ENCODE peak calls at places on chromosomes 6 and 20, in eight cellular contexts. One of them, this sample, is unnamed.
A peak's percentile ranks its signal among the peaks of the same experiment; 100 is the strongest.

GRCh38 chr6:72861935-72862432 is 240.1 kb downstream of the KCNQ5 start:
- DNase-seq in prostate gland: peak; percentile 11
- DNase-seq in CD8-positive, alpha-beta memory T cell: no peak
- DNase-seq in brain microvascular endothelial cell: peak; percentile 6
- DNase-seq in caudate nucleus: no peak
- DNase-seq in hepatocyte: no peak
- DNase-seq in PC-9: no peak
- DNase-seq in right cardiac atrium: peak; percentile 56
- DNase-seq in this sample: no peak

GRCh38 chr6:110541701-110542309 is 65.4 kb upstream of the SLC22A16 start:
- DNase-seq in hepatocyte: no peak
- DNase-seq in right cardiac atrium: no peak
- DNase-seq in PC-9: no peak
- DNase-seq in brain microvascular endothelial cell: no peak
- DNase-seq in prostate gland: no peak
- DNase-seq in caudate nucleus: peak; percentile 80
- DNase-seq in CD8-positive, alpha-beta memory T cell: no peak
- DNase-seq in this sample: no peak

GRCh38 chr6:88921734-88922133 is 41.7 kb downstream of the RNGTT start:
- DNase-seq in PC-9: no peak
- DNase-seq in hepatocyte: no peak
- DNase-seq in caudate nucleus: no peak
- DNase-seq in brain microvascular endothelial cell: no peak
- DNase-seq in right cardiac atrium: no peak
- DNase-seq in CD8-positive, alpha-beta memory T cell: no peak
- DNase-seq in prostate gland: no peak
- DNase-seq in this sample: no peak

GRCh38 chr6:170175644-170176620 is 114.9 kb downstream of the DLL1 start:
- DNase-seq in right cardiac atrium: peak; percentile 58
- DNase-seq in brain microvascular endothelial cell: no peak
- DNase-seq in hepatocyte: no peak
- DNase-seq in caudate nucleus: no peak
- DNase-seq in PC-9: no peak
- DNase-seq in prostate gland: peak; percentile 4
- DNase-seq in CD8-positive, alpha-beta memory T cell: no peak
- DNase-seq in this sample: no peak

GRCh38 chr6:32116674-32117073 is 7.5 kb upstream of the TNXB start:
- DNase-seq in CD8-positive, alpha-beta memory T cell: no peak
- DNase-seq in caudate nucleus: no peak
- DNase-seq in hepatocyte: no peak
- DNase-seq in PC-9: no peak
- DNase-seq in right cardiac atrium: no peak
- DNase-seq in brain microvascular endothelial cell: peak; percentile 21
- DNase-seq in prostate gland: no peak
- DNase-seq in this sample: no peak

GRCh38 chr6:22590423-22590822 is 21.1 kb downstream of the HDGFL1 start:
- DNase-seq in right cardiac atrium: no peak
- DNase-seq in brain microvascular endothelial cell: no peak
- DNase-seq in caudate nucleus: no peak
- DNase-seq in hepatocyte: no peak
- DNase-seq in prostate gland: no peak
- DNase-seq in PC-9: no peak
- DNase-seq in CD8-positive, alpha-beta memory T cell: no peak
- DNase-seq in this sample: no peak

GRCh38 chr20:5181955-5182354 is 55.1 kb downstream of the CDS2 start:
- DNase-seq in right cardiac atrium: no peak
- DNase-seq in PC-9: no peak
- DNase-seq in brain microvascular endothelial cell: peak; percentile 59
- DNase-seq in hepatocyte: no peak
- DNase-seq in CD8-positive, alpha-beta memory T cell: no peak
- DNase-seq in prostate gland: no peak
- DNase-seq in caudate nucleus: no peak
- DNase-seq in this sample: no peak

GRCh38 chr20:24503352-24503931 is 34.0 kb downstream of the SYNDIG1 start:
- DNase-seq in prostate gland: no peak
- DNase-seq in hepatocyte: peak; percentile 72
- DNase-seq in right cardiac atrium: peak; percentile 71
- DNase-seq in brain microvascular endothelial cell: peak; percentile 32
- DNase-seq in PC-9: no peak
- DNase-seq in caudate nucleus: peak; percentile 23
- DNase-seq in CD8-positive, alpha-beta memory T cell: no peak
- DNase-seq in this sample: no peak

GRCh38 chr6:155315516-155315871 is 1.2 kb upstream of the TFB1M start:
- DNase-seq in brain microvascular endothelial cell: no peak
- DNase-seq in prostate gland: no peak
- DNase-seq in caudate nucleus: no peak
- DNase-seq in PC-9: no peak
- DNase-seq in right cardiac atrium: no peak
- DNase-seq in hepatocyte: no peak
- DNase-seq in CD8-positive, alpha-beta memory T cell: no peak
- DNase-seq in this sample: no peak

GRCh38 chr6:27553123-27553904 is 80.4 kb upstream of the ZNF184 start:
- DNase-seq in CD8-positive, alpha-beta memory T cell: no peak
- DNase-seq in PC-9: no peak
- DNase-seq in prostate gland: no peak
- DNase-seq in caudate nucleus: no peak
- DNase-seq in right cardiac atrium: no peak
- DNase-seq in brain microvascular endothelial cell: peak; percentile 82
- DNase-seq in hepatocyte: peak; percentile 34
- DNase-seq in this sample: no peak

GRCh38 chr6:7919871-7920270 is 9.3 kb upstream of the TXNDC5 start:
- DNase-seq in hepatocyte: peak; percentile 72
- DNase-seq in CD8-positive, alpha-beta memory T cell: no peak
- DNase-seq in prostate gland: no peak
- DNase-seq in right cardiac atrium: no peak
- DNase-seq in PC-9: no peak
- DNase-seq in caudate nucleus: peak; percentile 17
- DNase-seq in brain microvascular endothelial cell: no peak
- DNase-seq in this sample: no peak

GRCh38 chr20:61161649-61162210 is 90.3 kb upstream of the CDH4 start:
- DNase-seq in right cardiac atrium: no peak
- DNase-seq in prostate gland: no peak
- DNase-seq in hepatocyte: no peak
- DNase-seq in CD8-positive, alpha-beta memory T cell: no peak
- DNase-seq in caudate nucleus: peak; percentile 14
- DNase-seq in brain microvascular endothelial cell: no peak
- DNase-seq in PC-9: no peak
- DNase-seq in this sample: no peak

GRCh38 chr20:16352321-16352720 is 220.9 kb downstream of the KIF16B start:
- DNase-seq in hepatocyte: no peak
- DNase-seq in PC-9: no peak
- DNase-seq in brain microvascular endothelial cell: no peak
- DNase-seq in prostate gland: no peak
- DNase-seq in right cardiac atrium: no peak
- DNase-seq in caudate nucleus: no peak
- DNase-seq in CD8-positive, alpha-beta memory T cell: no peak
- DNase-seq in this sample: no peak

GRCh38 chr6:146785001-146785585 is 186.3 kb downstream of the ADGB start:
- DNase-seq in caudate nucleus: no peak
- DNase-seq in prostate gland: no peak
- DNase-seq in brain microvascular endothelial cell: peak; percentile 53
- DNase-seq in hepatocyte: peak; percentile 49
- DNase-seq in right cardiac atrium: no peak
- DNase-seq in CD8-positive, alpha-beta memory T cell: peak; percentile 31
- DNase-seq in PC-9: no peak
- DNase-seq in this sample: peak; percentile 3

GRCh38 chr20:6034134-6034969 is 19.5 kb downstream of the LRRN4 start:
- DNase-seq in hepatocyte: no peak
- DNase-seq in brain microvascular endothelial cell: peak; percentile 16
- DNase-seq in prostate gland: no peak
- DNase-seq in right cardiac atrium: no peak
- DNase-seq in caudate nucleus: no peak
- DNase-seq in CD8-positive, alpha-beta memory T cell: no peak
- DNase-seq in PC-9: no peak
- DNase-seq in this sample: no peak

GRCh38 chr6:8100159-8100854 is 2.0 kb downstream of the EEF1E1 start:
- DNase-seq in hepatocyte: no peak
- DNase-seq in prostate gland: no peak
- DNase-seq in CD8-positive, alpha-beta memory T cell: no peak
- DNase-seq in PC-9: no peak
- DNase-seq in brain microvascular endothelial cell: no peak
- DNase-seq in right cardiac atrium: no peak
- DNase-seq in caudate nucleus: no peak
- DNase-seq in this sample: no peak

GRCh38 chr6:39167866-39168625 is 53.1 kb upstream of the SAYSD1 start:
- DNase-seq in brain microvascular endothelial cell: no peak
- DNase-seq in CD8-positive, alpha-beta memory T cell: no peak
- DNase-seq in PC-9: no peak
- DNase-seq in caudate nucleus: no peak
- DNase-seq in prostate gland: no peak
- DNase-seq in right cardiac atrium: no peak
- DNase-seq in hepatocyte: no peak
- DNase-seq in this sample: no peak

GRCh38 chr6:123055266-123055665 is 59.2 kb downstream of the CLVS2 start:
- DNase-seq in PC-9: no peak
- DNase-seq in prostate gland: no peak
- DNase-seq in CD8-positive, alpha-beta memory T cell: no peak
- DNase-seq in caudate nucleus: no peak
- DNase-seq in hepatocyte: no peak
- DNase-seq in brain microvascular endothelial cell: no peak
- DNase-seq in right cardiac atrium: no peak
- DNase-seq in this sample: no peak

GRCh38 chr20:36085686-36086267 is 68.8 kb upstream of the EPB41L1 start:
- DNase-seq in brain microvascular endothelial cell: peak; percentile 61
- DNase-seq in caudate nucleus: no peak
- DNase-seq in PC-9: peak; percentile 96
- DNase-seq in prostate gland: no peak
- DNase-seq in right cardiac atrium: no peak
- DNase-seq in CD8-positive, alpha-beta memory T cell: no peak
- DNase-seq in hepatocyte: peak; percentile 85
- DNase-seq in this sample: no peak

GRCh38 chr20:22590662-22591061 is 6.3 kb upstream of the FOXA2 start:
- DNase-seq in right cardiac atrium: no peak
- DNase-seq in brain microvascular endothelial cell: no peak
- DNase-seq in PC-9: no peak
- DNase-seq in CD8-positive, alpha-beta memory T cell: no peak
- DNase-seq in prostate gland: no peak
- DNase-seq in hepatocyte: no peak
- DNase-seq in caudate nucleus: no peak
- DNase-seq in this sample: no peak

GRCh38 chr6:75363304-75363703 is 78.7 kb upstream of the TMEM30A start:
- DNase-seq in prostate gland: no peak
- DNase-seq in PC-9: no peak
- DNase-seq in right cardiac atrium: no peak
- DNase-seq in CD8-positive, alpha-beta memory T cell: no peak
- DNase-seq in brain microvascular endothelial cell: no peak
- DNase-seq in hepatocyte: no peak
- DNase-seq in caudate nucleus: no peak
- DNase-seq in this sample: no peak

GRCh38 chr6:107248147-107248546 is 132.8 kb upstream of the BEND3 start:
- DNase-seq in CD8-positive, alpha-beta memory T cell: no peak
- DNase-seq in PC-9: no peak
- DNase-seq in prostate gland: no peak
- DNase-seq in caudate nucleus: no peak
- DNase-seq in brain microvascular endothelial cell: no peak
- DNase-seq in right cardiac atrium: no peak
- DNase-seq in hepatocyte: no peak
- DNase-seq in this sample: no peak
- H3K27ac ChIP-seq in CD8-positive, alpha-beta memory T cell: no peak overlapping the region
- H3K27ac ChIP-seq in PC-9: no peak overlapping the region
- H3K27ac ChIP-seq in prostate gland: peak overlapping the region; percentile 75
- H3K27ac ChIP-seq in caudate nucleus: no peak overlapping the region
- H3K27ac ChIP-seq in brain microvascular endothelial cell: no peak overlapping the region
- H3K27ac ChIP-seq in right cardiac atrium: no peak overlapping the region
- H3K27ac ChIP-seq in hepatocyte: peak overlapping the region; percentile 69
- H3K27ac ChIP-seq in this sample: no peak overlapping the region

DNA sequence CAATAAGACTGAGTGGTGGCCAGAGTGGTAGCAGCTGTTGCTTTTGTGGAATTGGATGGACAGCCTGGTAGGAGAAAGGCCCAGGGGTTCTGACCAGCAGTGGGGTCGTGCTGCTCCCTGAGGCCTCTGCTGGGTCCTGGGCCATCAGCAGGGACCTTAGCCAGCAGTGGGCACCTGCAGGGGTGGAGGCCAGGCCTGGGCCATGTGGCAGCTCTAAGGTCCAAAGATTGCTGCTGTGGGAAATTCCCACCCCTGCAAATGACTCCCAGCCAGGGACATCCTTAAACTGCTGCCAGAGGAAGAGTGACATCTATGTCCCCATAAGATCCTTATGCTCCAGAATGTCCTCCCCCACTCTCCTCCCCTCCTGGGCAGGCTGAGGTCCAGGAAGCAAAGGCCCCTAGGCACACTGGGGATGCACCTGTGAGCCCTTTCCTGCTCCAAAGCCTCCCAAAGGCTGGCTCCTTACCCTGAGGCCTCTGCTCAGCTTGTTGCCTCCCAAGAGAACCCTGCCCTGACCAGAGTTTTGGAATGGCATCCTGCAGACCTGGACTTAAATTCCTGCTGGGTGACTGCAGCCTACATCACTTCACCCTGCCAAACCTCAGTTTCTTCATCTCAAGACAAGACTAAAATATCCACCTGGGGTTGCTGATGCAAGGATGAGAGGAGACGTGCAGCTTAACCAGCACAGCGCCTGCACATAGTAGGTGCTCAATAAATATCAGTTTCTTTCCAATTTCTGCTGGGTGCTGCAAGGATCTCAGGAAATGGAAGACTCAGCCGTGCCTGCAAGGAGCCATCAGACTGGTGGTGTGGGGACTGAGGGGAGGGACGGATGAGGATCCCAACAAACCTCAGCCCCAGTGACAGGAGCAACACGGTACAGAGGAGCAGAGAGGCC is 2.2 kb upstream of the LBP start:
- DNase-seq in PC-9: no peak
- DNase-seq in caudate nucleus: no peak
- DNase-seq in hepatocyte: peak; percentile 26
- DNase-seq in right cardiac atrium: no peak
- DNase-seq in brain microvascular endothelial cell: no peak
- DNase-seq in prostate gland: no peak
- DNase-seq in CD8-positive, alpha-beta memory T cell: no peak
- DNase-seq in this sample: no peak
- H3K27ac ChIP-seq in PC-9: no peak overlapping the region
- H3K27ac ChIP-seq in caudate nucleus: no peak overlapping the region
- H3K27ac ChIP-seq in hepatocyte: no peak overlapping the region
- H3K27ac ChIP-seq in right cardiac atrium: peak overlapping the region; percentile 38
- H3K27ac ChIP-seq in brain microvascular endothelial cell: no peak overlapping the region
- H3K27ac ChIP-seq in prostate gland: no peak overlapping the region
- H3K27ac ChIP-seq in CD8-positive, alpha-beta memory T cell: no peak overlapping the region
- H3K27ac ChIP-seq in this sample: no peak overlapping the region

DNA sequence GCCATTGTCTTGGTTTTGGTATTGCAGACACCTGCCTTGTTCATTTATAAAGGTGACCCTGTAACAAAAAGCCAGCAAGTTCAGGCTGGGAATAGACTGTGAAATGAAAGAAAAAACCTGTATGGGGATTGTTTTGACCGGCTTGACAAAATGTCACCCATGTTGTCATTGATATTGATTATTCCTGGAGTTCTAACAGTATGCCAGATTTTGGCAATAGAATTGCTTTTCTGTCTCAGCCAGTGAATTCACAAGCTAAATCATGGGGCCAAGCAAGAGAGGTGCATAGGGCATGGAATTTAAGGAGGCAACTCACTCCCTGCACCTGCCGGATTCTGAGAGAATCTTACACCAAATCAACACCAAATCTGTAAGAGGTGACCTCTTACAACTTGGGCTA is 118.6 kb downstream of the SASH1 start:
- DNase-seq in right cardiac atrium: no peak
- DNase-seq in caudate nucleus: no peak
- DNase-seq in CD8-positive, alpha-beta memory T cell: no peak
- DNase-seq in prostate gland: no peak
- DNase-seq in hepatocyte: no peak
- DNase-seq in PC-9: no peak
- DNase-seq in brain microvascular endothelial cell: no peak
- DNase-seq in this sample: no peak
- H3K27ac ChIP-seq in right cardiac atrium: peak overlapping the region; percentile 3
- H3K27ac ChIP-seq in caudate nucleus: peak overlapping the region; percentile 7
- H3K27ac ChIP-seq in CD8-positive, alpha-beta memory T cell: no peak overlapping the region
- H3K27ac ChIP-seq in prostate gland: no peak overlapping the region
- H3K27ac ChIP-seq in hepatocyte: no peak overlapping the region
- H3K27ac ChIP-seq in PC-9: no peak overlapping the region
- H3K27ac ChIP-seq in brain microvascular endothelial cell: no peak overlapping the region
- H3K27ac ChIP-seq in this sample: no peak overlapping the region

GRCh38 chr6:161169690-161170089 is 104.2 kb downstream of the AGPAT4 start:
- DNase-seq in hepatocyte: peak; percentile 37
- DNase-seq in brain microvascular endothelial cell: peak; percentile 81
- DNase-seq in caudate nucleus: no peak
- DNase-seq in CD8-positive, alpha-beta memory T cell: no peak
- DNase-seq in PC-9: no peak
- DNase-seq in right cardiac atrium: no peak
- DNase-seq in prostate gland: no peak
- DNase-seq in this sample: no peak
- H3K27ac ChIP-seq in hepatocyte: no peak overlapping the region
- H3K27ac ChIP-seq in brain microvascular endothelial cell: peak overlapping the region; percentile 86
- H3K27ac ChIP-seq in caudate nucleus: no peak overlapping the region
- H3K27ac ChIP-seq in CD8-positive, alpha-beta memory T cell: no peak overlapping the region
- H3K27ac ChIP-seq in PC-9: no peak overlapping the region
- H3K27ac ChIP-seq in right cardiac atrium: no peak overlapping the region
- H3K27ac ChIP-seq in prostate gland: no peak overlapping the region
- H3K27ac ChIP-seq in this sample: no peak overlapping the region

This sample was measured in CD4-positive, alpha-beta T cell.